ENCODE peak calls at places on chromosome 6, in seven cellular contexts. One of them, this sample, is unnamed.

GRCh38 chr6:159100789-159101182 is 56.0 kb upstream of the TAGAP start:
- DNase-seq in H1: no peak
- DNase-seq in mesendoderm: no peak
- DNase-seq in H9: no peak
- DNase-seq in IMR-90: no peak
- DNase-seq in neuronal stem cell: no peak
- DNase-seq in mesenchymal stem cell: no peak
- DNase-seq in this sample: no peak

GRCh38 chr6:107853226-107853625 is 29.1 kb upstream of the SCML4 start:
- DNase-seq in H9: no peak
- DNase-seq in mesenchymal stem cell: no peak
- DNase-seq in H1: no peak
- DNase-seq in neuronal stem cell: no peak
- DNase-seq in IMR-90: no peak
- DNase-seq in mesendoderm: no peak
- DNase-seq in this sample: no peak

GRCh38 chr6:137673603-137674002 is 179.4 kb upstream of the OLIG3 start:
- DNase-seq in neuronal stem cell: no peak
- DNase-seq in IMR-90: no peak
- DNase-seq in mesendoderm: no peak
- DNase-seq in H1: no peak
- DNase-seq in mesenchymal stem cell: no peak
- DNase-seq in H9: no peak
- DNase-seq in this sample: no peak

GRCh38 chr6:1767481-1768246 is 157.9 kb downstream of the FOXC1 start:
- DNase-seq in mesenchymal stem cell: peak; percentile 23
- DNase-seq in H9: no peak
- DNase-seq in IMR-90: peak; percentile 46
- DNase-seq in H1: no peak
- DNase-seq in mesendoderm: peak; percentile 59
- DNase-seq in neuronal stem cell: no peak
- DNase-seq in this sample: peak; percentile 19

GRCh38 chr6:3841711-3842565 is 7.2 kb upstream of the FAM50B start:
- DNase-seq in IMR-90: peak; percentile 80
- DNase-seq in H9: no peak
- DNase-seq in neuronal stem cell: no peak
- DNase-seq in mesendoderm: no peak
- DNase-seq in mesenchymal stem cell: peak; percentile 47
- DNase-seq in H1: no peak
- DNase-seq in this sample: peak; percentile 98

GRCh38 chr6:21893778-21894177 is 300.2 kb downstream of the SOX4 start:
- DNase-seq in mesendoderm: no peak
- DNase-seq in H1: no peak
- DNase-seq in H9: no peak
- DNase-seq in IMR-90: no peak
- DNase-seq in neuronal stem cell: no peak
- DNase-seq in mesenchymal stem cell: no peak
- DNase-seq in this sample: no peak

GRCh38 chr6:77097940-77098339 is 365.4 kb downstream of the HTR1B start:
- DNase-seq in IMR-90: no peak
- DNase-seq in mesendoderm: no peak
- DNase-seq in mesenchymal stem cell: no peak
- DNase-seq in neuronal stem cell: no peak
- DNase-seq in H1: no peak
- DNase-seq in H9: no peak
- DNase-seq in this sample: no peak

GRCh38 chr6:125906158-125906998 is 50.2 kb upstream of the HINT3 start:
- DNase-seq in H1: no peak
- DNase-seq in IMR-90: peak; percentile 27
- DNase-seq in neuronal stem cell: peak; percentile 24
- DNase-seq in mesendoderm: peak; percentile 67
- DNase-seq in H9: peak; percentile 72
- DNase-seq in mesenchymal stem cell: peak; percentile 38
- DNase-seq in this sample: peak; percentile 18

GRCh38 chr6:78700997-78701396 is 166.4 kb upstream of the IRAK1BP1 start:
- DNase-seq in mesendoderm: no peak
- DNase-seq in H1: no peak
- DNase-seq in mesenchymal stem cell: no peak
- DNase-seq in neuronal stem cell: no peak
- DNase-seq in IMR-90: no peak
- DNase-seq in H9: no peak
- DNase-seq in this sample: no peak

GRCh38 chr6:130625825-130626500 is 201.2 kb upstream of the SMLR1 start:
- DNase-seq in neuronal stem cell: no peak
- DNase-seq in mesenchymal stem cell: peak; percentile 58
- DNase-seq in H9: no peak
- DNase-seq in H1: no peak
- DNase-seq in mesendoderm: peak; percentile 6
- DNase-seq in IMR-90: peak; percentile 44
- DNase-seq in this sample: no peak

GRCh38 chr6:53436904-53437303 is 88.2 kb upstream of the ELOVL5 start:
- DNase-seq in H9: no peak
- DNase-seq in IMR-90: peak; percentile 17
- DNase-seq in neuronal stem cell: no peak
- DNase-seq in mesenchymal stem cell: peak; percentile 65
- DNase-seq in H1: no peak
- DNase-seq in mesendoderm: no peak
- DNase-seq in this sample: no peak

GRCh38 chr6:110547266-110547964 is 71.0 kb upstream of the SLC22A16 start:
- DNase-seq in mesenchymal stem cell: peak; percentile 15
- DNase-seq in H1: no peak
- DNase-seq in neuronal stem cell: no peak
- DNase-seq in H9: no peak
- DNase-seq in IMR-90: peak; percentile 70
- DNase-seq in mesendoderm: peak; percentile 75
- DNase-seq in this sample: no peak

GRCh38 chr6:132096996-132097395 is 145.8 kb upstream of the CCN2 start:
- DNase-seq in H9: no peak
- DNase-seq in mesenchymal stem cell: no peak
- DNase-seq in mesendoderm: no peak
- DNase-seq in H1: no peak
- DNase-seq in IMR-90: no peak
- DNase-seq in neuronal stem cell: no peak
- DNase-seq in this sample: no peak

GRCh38 chr6:89034586-89035251 is 45.8 kb upstream of the PNRC1 start:
- DNase-seq in mesenchymal stem cell: peak; percentile 95
- DNase-seq in IMR-90: peak; percentile 49
- DNase-seq in H9: no peak
- DNase-seq in mesendoderm: no peak
- DNase-seq in neuronal stem cell: no peak
- DNase-seq in H1: no peak
- DNase-seq in this sample: peak; percentile 14

GRCh38 chr6:138654715-138655634 is 118.6 kb upstream of the CCDC28A start:
- DNase-seq in IMR-90: peak; percentile 15
- DNase-seq in mesenchymal stem cell: peak; percentile 38
- DNase-seq in neuronal stem cell: no peak
- DNase-seq in H9: no peak
- DNase-seq in H1: no peak
- DNase-seq in mesendoderm: no peak
- DNase-seq in this sample: no peak

GRCh38 chr6:15518878-15519277 is 143.9 kb downstream of the DTNBP1 start:
- DNase-seq in H1: no peak
- DNase-seq in H9: no peak
- DNase-seq in IMR-90: no peak
- DNase-seq in mesendoderm: no peak
- DNase-seq in neuronal stem cell: no peak
- DNase-seq in mesenchymal stem cell: no peak
- DNase-seq in this sample: no peak

DNA sequence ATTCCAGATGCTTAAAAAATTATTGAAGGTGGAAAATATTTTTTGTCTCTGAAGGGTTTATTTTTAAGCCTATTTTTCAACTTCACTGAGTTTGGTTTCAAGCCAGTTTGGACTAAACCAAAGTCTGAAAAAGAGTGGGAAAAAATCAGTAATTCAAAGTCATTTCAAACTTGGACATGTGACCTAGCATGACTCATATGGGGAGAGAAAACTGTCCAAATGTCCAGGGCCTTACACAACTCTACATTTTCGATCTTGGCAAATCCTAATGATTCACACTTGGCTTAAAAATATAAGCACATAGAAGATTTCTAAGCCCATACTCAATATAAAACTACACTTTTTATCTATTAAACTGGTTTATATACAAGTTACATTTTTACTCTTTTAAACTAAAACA is 110.5 kb upstream of the TCF21 start:
- DNase-seq in IMR-90: peak; percentile 95
- DNase-seq in mesenchymal stem cell: peak; percentile 83
- DNase-seq in H9: no peak
- DNase-seq in H1: no peak
- DNase-seq in mesendoderm: no peak
- DNase-seq in neuronal stem cell: no peak
- DNase-seq in this sample: peak; percentile 37
- H2BK120ac ChIP-seq in IMR-90: no peak overlapping the region
- H2BK120ac ChIP-seq in mesenchymal stem cell: no peak overlapping the region
- H2BK120ac ChIP-seq in H9: no peak overlapping the region
- H2BK120ac ChIP-seq in H1: no peak overlapping the region
- H2BK120ac ChIP-seq in mesendoderm: no peak overlapping the region
- H2BK120ac ChIP-seq in neuronal stem cell: no peak overlapping the region
- H2BK120ac ChIP-seq in this sample: no peak overlapping the region

DNA sequence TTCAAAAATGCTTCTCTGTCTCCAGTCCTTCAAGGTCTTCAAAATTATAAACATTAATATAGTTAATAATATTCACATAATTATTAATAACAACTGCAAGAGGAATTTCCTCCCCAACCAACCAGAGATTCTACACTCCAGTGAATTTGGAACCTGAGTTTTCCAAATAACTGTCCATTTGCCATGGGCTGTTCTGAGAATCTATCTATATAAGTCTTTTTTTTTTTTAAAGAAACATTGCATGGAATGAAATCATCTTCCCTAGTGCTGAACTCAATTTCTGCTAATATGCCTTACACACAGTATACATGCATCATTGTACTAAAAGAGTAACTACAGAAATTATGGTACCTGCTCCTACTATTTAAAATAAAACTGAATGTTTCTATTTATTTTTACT is 113.9 kb downstream of the SLC22A3 start:
- DNase-seq in mesendoderm: no peak
- DNase-seq in H1: no peak
- DNase-seq in IMR-90: no peak
- DNase-seq in mesenchymal stem cell: no peak
- DNase-seq in H9: no peak
- DNase-seq in neuronal stem cell: no peak
- DNase-seq in this sample: no peak
- H3K9ac ChIP-seq in mesendoderm: no peak overlapping the region
- H3K9ac ChIP-seq in H1: no peak overlapping the region
- H3K9ac ChIP-seq in IMR-90: no peak overlapping the region
- H3K9ac ChIP-seq in mesenchymal stem cell: peak overlapping the region; percentile 18
- H3K9ac ChIP-seq in H9: no peak overlapping the region
- H3K9ac ChIP-seq in neuronal stem cell: no peak overlapping the region
- H3K9ac ChIP-seq in this sample: no peak overlapping the region

GRCh38 chr6:16804007-16804303 is 42.7 kb upstream of the ATXN1 start:
- DNase-seq in mesenchymal stem cell: no peak
- DNase-seq in IMR-90: no peak
- DNase-seq in neuronal stem cell: no peak
- DNase-seq in mesendoderm: no peak
- DNase-seq in H9: no peak
- DNase-seq in H1: no peak
- DNase-seq in this sample: no peak

GRCh38 chr6:16800942-16801341 is 39.7 kb upstream of the ATXN1 start:
- DNase-seq in IMR-90: peak; percentile 58
- DNase-seq in neuronal stem cell: no peak
- DNase-seq in mesenchymal stem cell: peak; percentile 67
- DNase-seq in mesendoderm: no peak
- DNase-seq in H1: no peak
- DNase-seq in H9: no peak
- DNase-seq in this sample: no peak

GRCh38 chr6:16803294-16804006 is 42.2 kb upstream of the ATXN1 start:
- DNase-seq in H9: peak; percentile 94
- DNase-seq in IMR-90: peak; percentile 82
- DNase-seq in H1: peak; percentile 74
- DNase-seq in mesenchymal stem cell: peak; percentile 60
- DNase-seq in mesendoderm: peak; percentile 97
- DNase-seq in neuronal stem cell: no peak
- DNase-seq in this sample: no peak

GRCh38 chr6:16802071-16802470 is 40.8 kb upstream of the ATXN1 start:
- DNase-seq in IMR-90: peak; percentile 48
- DNase-seq in H9: no peak
- DNase-seq in mesenchymal stem cell: no peak
- DNase-seq in mesendoderm: no peak
- DNase-seq in neuronal stem cell: no peak
- DNase-seq in H1: no peak
- DNase-seq in this sample: no peak

DNA sequence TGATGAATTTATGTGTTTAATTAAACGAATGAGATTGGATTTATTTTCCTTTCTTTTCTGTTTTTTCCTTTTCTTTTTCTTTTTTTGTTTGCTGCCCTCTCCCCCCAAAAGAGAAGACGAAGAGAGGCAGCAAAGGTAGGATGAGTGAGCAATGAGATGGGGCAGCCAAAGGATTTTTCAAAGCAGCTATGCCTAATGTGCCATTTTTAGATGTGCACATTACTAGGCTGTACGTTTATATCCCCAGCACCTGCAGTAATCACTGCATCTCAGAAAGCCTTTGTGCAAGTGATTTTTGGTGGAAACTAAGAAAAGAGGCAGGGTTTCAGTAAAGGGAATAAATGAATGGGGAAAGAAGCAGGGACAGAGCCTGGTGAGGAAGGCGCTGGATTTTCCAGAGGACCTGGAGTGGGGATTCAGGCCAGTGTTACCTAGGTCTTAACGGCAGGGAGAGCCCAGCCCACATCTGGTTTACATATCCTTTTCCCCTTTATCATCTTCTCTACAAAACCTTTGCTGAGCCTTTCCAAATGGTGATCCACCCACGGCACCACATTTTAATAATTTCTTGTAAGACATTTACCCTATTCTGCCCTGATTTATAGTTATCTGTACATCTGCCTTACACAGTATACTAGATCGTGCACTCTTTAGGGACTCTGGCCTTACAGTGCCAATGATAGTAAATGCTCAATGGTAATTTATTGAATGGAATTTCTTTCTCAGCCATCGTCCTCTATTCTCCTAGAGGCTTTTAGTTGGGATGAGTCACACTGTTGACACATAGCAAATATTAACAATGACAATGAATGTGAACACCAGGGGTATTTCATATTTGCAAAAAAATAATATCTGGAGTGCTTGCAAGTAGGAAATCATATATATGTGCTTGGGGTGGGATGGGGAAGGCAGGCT is 38.3 kb upstream of the ATXN1 start:
- DNase-seq in H1: no peak
- DNase-seq in IMR-90: peak; percentile 49
- DNase-seq in mesendoderm: no peak
- DNase-seq in neuronal stem cell: no peak
- DNase-seq in mesenchymal stem cell: peak; percentile 52
- DNase-seq in H9: no peak
- DNase-seq in this sample: no peak
- H2BK120ac ChIP-seq in H1: no peak overlapping the region
- H2BK120ac ChIP-seq in IMR-90: no peak overlapping the region
- H2BK120ac ChIP-seq in mesendoderm: no peak overlapping the region
- H2BK120ac ChIP-seq in neuronal stem cell: no peak overlapping the region
- H2BK120ac ChIP-seq in mesenchymal stem cell: no peak overlapping the region
- H2BK120ac ChIP-seq in H9: no peak overlapping the region
- H2BK120ac ChIP-seq in this sample: no peak overlapping the region

DNA sequence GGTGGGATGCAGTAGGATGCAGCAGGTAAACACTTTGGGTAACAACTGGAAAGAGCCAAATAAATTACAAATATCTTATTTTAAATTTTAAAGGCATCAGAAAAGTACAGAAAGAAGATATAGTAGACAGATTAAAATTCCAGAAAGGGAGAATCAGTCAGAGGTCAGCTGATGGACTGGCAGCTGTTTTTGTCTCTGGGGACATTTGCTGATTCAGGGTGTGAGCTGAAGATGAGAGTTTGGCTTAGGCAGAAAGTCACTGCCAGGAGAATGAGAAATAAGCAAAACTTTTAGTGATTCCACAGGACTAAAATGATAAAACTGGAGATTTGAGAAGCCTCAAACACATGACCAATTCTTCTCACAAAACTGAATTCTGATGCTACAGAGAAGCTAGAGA is 39.5 kb downstream of the AHI1 start:
- DNase-seq in mesenchymal stem cell: no peak
- DNase-seq in IMR-90: no peak
- DNase-seq in mesendoderm: no peak
- DNase-seq in neuronal stem cell: no peak
- DNase-seq in H9: no peak
- DNase-seq in H1: no peak
- DNase-seq in this sample: no peak
- H3K9ac ChIP-seq in mesenchymal stem cell: peak overlapping the region; percentile 64
- H3K9ac ChIP-seq in IMR-90: no peak overlapping the region
- H3K9ac ChIP-seq in mesendoderm: no peak overlapping the region
- H3K9ac ChIP-seq in neuronal stem cell: no peak overlapping the region
- H3K9ac ChIP-seq in H9: no peak overlapping the region
- H3K9ac ChIP-seq in H1: no peak overlapping the region
- H3K9ac ChIP-seq in this sample: no peak overlapping the region